ENCODE peak calls at places on chromosomes 16 and 17, in four cellular contexts. T is keratinocyte; F is CD4-positive, CD25-positive, alpha-beta regulatory T cell; V is AG04450. K is an unnamed sample.
A peak's percentile ranks its signal among the peaks of the same experiment; 100 is the strongest.

GRCh38 chr16:19177111-19177747 is 9.2 kb downstream of the SYT17 start:
- DNase-seq in T (no peak), F (no peak), V (no peak), K (no peak)

GRCh38 chr17:66255527-66255971 is 26.3 kb upstream of the APOH start:
- DNase-seq in T (no peak), F (no peak), V (no peak), K (no peak)

GRCh38 chr17:61833536-61834203 is 29.7 kb downstream of the BRIP1 start:
- DNase-seq in T (peak; percentile 58), F (no peak), V (no peak), K (peak; percentile 48)

GRCh38 chr17:51641999-51642398 is 381.7 kb downstream of the UTP18 start:
- DNase-seq in T (no peak), F (no peak), V (no peak), K (no peak)

GRCh38 chr17:54749157-54749556 is 151.5 kb upstream of the TOM1L1 start:
- DNase-seq in T (no peak), F (no peak), V (no peak), K (no peak)

GRCh38 chr17:12041316-12041715 is 20.6 kb downstream of the MAP2K4 start:
- DNase-seq in T (no peak), F (no peak), V (peak; percentile 27), K (peak; percentile 6)

GRCh38 chr17:71409712-71410111 is 711.1 kb upstream of the SOX9 start:
- DNase-seq in T (peak; percentile 90), F (no peak), V (no peak), K (peak; percentile 98)

GRCh38 chr16:67394271-67395104 is 1.2 kb upstream of the TPPP3 start:
- DNase-seq in T (no peak), F (no peak), V (no peak), K (no peak)

GRCh38 chr17:73341350-73342056 is 29.7 kb upstream of the CDC42EP4 start:
- DNase-seq in T (no peak), F (no peak), V (no peak), K (no peak)

GRCh38 chr17:72249441-72249840 is 128.6 kb downstream of the SOX9 start:
- DNase-seq in T (peak; percentile 13), F (no peak), V (no peak), K (peak; percentile 27)

GRCh38 chr17:76199466-76199865 is 40.8 kb downstream of the RNF157 start:
- DNase-seq in T (no peak), F (peak; percentile 67), V (no peak), K (no peak)

GRCh38 chr16:424033-424622 is 1.3 kb upstream of the RAB11FIP3 start:
- DNase-seq in T (peak; percentile 86), F (no peak), V (peak; percentile 74), K (peak; percentile 74)

GRCh38 chr17:66508896-66509843 is 206.8 kb downstream of the PRKCA start:
- DNase-seq in T (peak; percentile 89), F (no peak), V (peak; percentile 59), K (peak; percentile 93)

GRCh38 chr16:53689636-53690035 is 14.0 kb downstream of the RPGRIP1L start:
- DNase-seq in T (no peak), F (no peak), V (no peak), K (peak; percentile 51)

GRCh38 chr16:89407282-89407924 is 83.0 kb downstream of the ANKRD11 start:
- DNase-seq in T (no peak), F (no peak), V (no peak), K (no peak)

GRCh38 chr17:16989230-16989952 is 17.5 kb upstream of the TNFRSF13B start:
- DNase-seq in T (no peak), F (no peak), V (no peak), K (no peak)

GRCh38 chr16:75754126-75754525 is 27.8 kb upstream of the CPHXL start:
- DNase-seq in T (no peak), F (no peak), V (peak; percentile 15), K (peak; percentile 80)

GRCh38 chr16:5215911-5216310 is 118.3 kb upstream of the EEF2KMT start:
- DNase-seq in T (no peak), F (no peak), V (no peak), K (no peak)

GRCh38 chr16:29808219-29808900 is 2.0 kb downstream of the MAZ start:
- DNase-seq in T (no peak), F (no peak), V (no peak), K (no peak)

GRCh38 chr16:29805232-29806095 is 865 bp upstream of the MAZ start:
- DNase-seq in T (no peak), F (peak; percentile 96), V (peak; percentile 93), K (peak; percentile 89)

GRCh38 chr16:29806096-29806579 is at the start of gene MAZ:
- DNase-seq in T (no peak), F (no peak), V (peak; percentile 82), K (peak; percentile 72)

GRCh38 chr16:29807426-29808218 is 1.3 kb downstream of the MAZ start:
- DNase-seq in T (no peak), F (peak; percentile 77), V (peak; percentile 76), K (peak; percentile 76)

GRCh38 chr16:29806641-29807425 is 504 bp downstream of the MAZ start:
- DNase-seq in T (no peak), F (peak; percentile 42), V (no peak), K (no peak)
- H3K27ac ChIP-seq in T (peak overlapping the region; percentile 61), F (peak overlapping the region; percentile 90), V (peak overlapping the region; percentile 65), K (peak overlapping the region; percentile 81)

DNA sequence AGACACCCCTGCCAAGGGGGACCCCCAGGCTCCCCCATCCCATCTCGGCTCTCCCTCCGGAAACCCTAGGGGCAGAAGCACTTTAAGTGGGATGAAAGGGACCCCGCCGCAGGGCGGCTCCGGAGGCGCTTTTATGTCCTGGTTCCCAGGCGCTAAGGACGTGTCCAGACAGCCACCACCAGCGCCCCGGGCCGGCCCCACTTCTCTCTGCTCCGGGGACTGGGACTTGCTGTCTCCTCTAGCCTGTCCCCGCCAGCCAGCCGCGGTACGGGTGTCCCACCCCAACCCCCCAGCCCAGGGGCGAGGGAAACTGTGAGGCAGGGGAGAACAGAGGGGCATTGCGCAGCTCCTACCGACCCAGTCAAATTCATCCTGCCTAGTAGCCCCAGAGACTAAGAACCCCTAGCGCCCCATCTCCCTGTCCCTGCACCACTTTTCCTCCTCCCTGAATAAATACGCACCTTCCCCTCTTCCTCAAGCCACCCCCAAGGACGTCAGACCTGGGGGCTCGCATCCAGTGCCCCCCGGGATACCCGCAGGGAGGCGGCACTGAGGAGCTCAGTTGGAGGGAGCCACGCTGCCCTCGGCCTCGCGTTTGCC is 4.1 kb downstream of the SP6 start:
- DNase-seq in T (no peak), F (no peak), V (no peak), K (no peak)
- H3K27ac ChIP-seq in T (no peak overlapping the region), F (no peak overlapping the region), V (no peak overlapping the region), K (no peak overlapping the region)

GRCh38 chr16:27769561-27770222 is 219.7 kb downstream of the KATNIP start:
- DNase-seq in T (no peak), F (no peak), V (peak; percentile 32), K (no peak)
- H3K27ac ChIP-seq in T (no peak overlapping the region), F (no peak overlapping the region), V (peak overlapping the region; percentile 39), K (peak overlapping the region; percentile 47)

GRCh38 chr16:74575805-74576643 is 30.9 kb downstream of the GLG1 start:
- DNase-seq in T (no peak), F (no peak), V (no peak), K (no peak)

GRCh38 chr16:74578838-74579237 is 28.1 kb downstream of the GLG1 start:
- DNase-seq in T (no peak), F (no peak), V (no peak), K (no peak)

GRCh38 chr16:74580828-74581227 is 26.1 kb downstream of the GLG1 start:
- DNase-seq in T (no peak), F (no peak), V (no peak), K (no peak)

GRCh38 chr16:74577882-74578366 is 29.0 kb downstream of the GLG1 start:
- DNase-seq in T (no peak), F (no peak), V (peak; percentile 34), K (no peak)

GRCh38 chr16:74578433-74578832 is 28.5 kb downstream of the GLG1 start:
- DNase-seq in T (no peak), F (no peak), V (no peak), K (no peak)
- H3K27ac ChIP-seq in T (peak overlapping the region; percentile 45), F (peak overlapping the region; percentile 55), V (no peak overlapping the region), K (peak overlapping the region; percentile 76)

GRCh38 chr17:7592422-7593021 is 2.6 kb upstream of the SOX15 start:
- DNase-seq in T (no peak), F (no peak), V (no peak), K (no peak)

GRCh38 chr17:7589204-7589868 is 558 bp downstream of the SOX15 start:
- DNase-seq in T (no peak), F (peak; percentile 44), V (no peak), K (no peak)

GRCh38 chr17:7591596-7591995 is 1.7 kb upstream of the SOX15 start:
- DNase-seq in T (no peak), F (no peak), V (no peak), K (no peak)

GRCh38 chr17:7589891-7590611 is at the start of gene SOX15:
- DNase-seq in T (no peak), F (no peak), V (no peak), K (no peak)

DNA sequence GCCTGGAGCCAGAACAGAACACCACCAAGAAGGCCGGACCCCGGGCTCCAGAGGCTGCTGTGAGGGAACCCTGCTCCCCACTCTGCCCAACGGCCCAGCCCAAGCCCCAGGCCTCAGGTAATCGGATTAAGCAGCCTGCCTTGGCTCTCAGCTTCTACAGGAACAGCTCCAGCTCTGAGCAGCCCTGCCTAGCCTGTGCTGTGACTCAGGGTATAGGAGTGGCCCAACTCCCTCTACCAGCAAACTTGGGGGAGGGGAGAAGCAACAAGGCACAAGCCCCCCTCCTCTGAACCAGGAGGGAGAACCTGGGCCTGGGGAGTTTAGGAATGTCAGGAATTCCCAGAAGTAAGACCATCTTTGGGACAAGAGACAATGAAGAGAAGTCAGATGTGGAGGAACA is 849 bp upstream of the SOX15 start:
- DNase-seq in T (no peak), F (no peak), V (no peak), K (no peak)
- H3K27ac ChIP-seq in T (peak overlapping the region; percentile 99), F (no peak overlapping the region), V (peak overlapping the region; percentile 86), K (peak overlapping the region; percentile 99)

GRCh38 chr17:49728425-49728824 is 20.7 kb upstream of the SLC35B1 start:
- DNase-seq in T (no peak), F (no peak), V (no peak), K (no peak)
- H3K27ac ChIP-seq in T (no peak overlapping the region), F (no peak overlapping the region), V (no peak overlapping the region), K (no peak overlapping the region)

GRCh38 chr17:8144401-8145295 is 7.6 kb downstream of the PER1 start:
- DNase-seq in T (no peak), F (no peak), V (no peak), K (no peak)
- H3K27ac ChIP-seq in T (no peak overlapping the region), F (no peak overlapping the region), V (no peak overlapping the region), K (no peak overlapping the region)

DNA sequence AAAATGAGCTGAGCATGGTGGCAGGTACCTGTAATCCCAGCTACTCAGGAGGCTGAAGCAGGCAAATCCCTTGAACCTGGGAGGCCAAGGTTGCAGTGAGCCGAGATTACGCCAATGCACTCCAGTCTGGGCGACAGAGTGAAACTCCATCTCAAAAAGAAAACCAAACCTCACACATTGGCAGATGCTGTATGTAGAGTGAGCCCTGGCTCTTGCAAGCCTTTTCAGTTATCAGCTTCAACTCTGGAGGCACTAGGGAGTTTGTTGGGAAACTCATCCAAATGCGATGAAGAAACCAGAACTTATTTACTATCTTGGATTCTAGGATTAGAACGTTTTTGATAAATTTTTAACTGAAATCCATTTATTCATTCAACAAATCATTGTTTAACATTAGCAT is 56.9 kb upstream of the RASL10B start:
- DNase-seq in T (no peak), F (no peak), V (no peak), K (no peak)
- H3K27ac ChIP-seq in T (no peak overlapping the region), F (no peak overlapping the region), V (no peak overlapping the region), K (no peak overlapping the region)

GRCh38 chr17:40404003-40404402 is 13.7 kb downstream of the TOP2A start:
- DNase-seq in T (no peak), F (no peak), V (no peak), K (no peak)
- H3K27ac ChIP-seq in T (no peak overlapping the region), F (peak overlapping the region; percentile 25), V (no peak overlapping the region), K (no peak overlapping the region)